ENCODE peak calls at places on chromosomes 7 and 10, in five cellular contexts. One of them, this sample, is unnamed.
A peak's percentile ranks its signal among the peaks of the same experiment; 100 is the strongest.

GRCh38 chr10:80191589-80192270 is 13.6 kb downstream of the ANXA11 start:
- DNase-seq in T1000: no peak
- DNase-seq in stimulated activated CD4-positive, alpha-beta T cell treated with anti-CD3 and anti-CD28 coated beads, Interleukin-2, amount 100 ng/mL, for 48 hours: no peak
- DNase-seq in stimulated activated CD8-positive, alpha-beta memory T cell treated with anti-CD3 and anti-CD28 coated beads, Interleukin-7, amount 100 ng/mL, for 1 hour: no peak
- DNase-seq in body of pancreas: peak; percentile 89
- DNase-seq in this sample: no peak

GRCh38 chr7:144057954-144058353 is 9.2 kb downstream of the OR2A5 start:
- DNase-seq in T1000: peak; percentile 1
- DNase-seq in stimulated activated CD4-positive, alpha-beta T cell treated with anti-CD3 and anti-CD28 coated beads, Interleukin-2, amount 100 ng/mL, for 48 hours: no peak
- DNase-seq in stimulated activated CD8-positive, alpha-beta memory T cell treated with anti-CD3 and anti-CD28 coated beads, Interleukin-7, amount 100 ng/mL, for 1 hour: no peak
- DNase-seq in body of pancreas: no peak
- DNase-seq in this sample: no peak

GRCh38 chr10:124481717-124482116 is 20.1 kb downstream of the LHPP start:
- DNase-seq in T1000: no peak
- DNase-seq in stimulated activated CD4-positive, alpha-beta T cell treated with anti-CD3 and anti-CD28 coated beads, Interleukin-2, amount 100 ng/mL, for 48 hours: no peak
- DNase-seq in stimulated activated CD8-positive, alpha-beta memory T cell treated with anti-CD3 and anti-CD28 coated beads, Interleukin-7, amount 100 ng/mL, for 1 hour: no peak
- DNase-seq in body of pancreas: no peak
- DNase-seq in this sample: no peak

GRCh38 chr7:45173596-45174327 is 16.2 kb downstream of the RAMP3 start:
- DNase-seq in T1000: no peak
- DNase-seq in stimulated activated CD4-positive, alpha-beta T cell treated with anti-CD3 and anti-CD28 coated beads, Interleukin-2, amount 100 ng/mL, for 48 hours: no peak
- DNase-seq in stimulated activated CD8-positive, alpha-beta memory T cell treated with anti-CD3 and anti-CD28 coated beads, Interleukin-7, amount 100 ng/mL, for 1 hour: no peak
- DNase-seq in body of pancreas: no peak
- DNase-seq in this sample: no peak

GRCh38 chr7:129655801-129656200 is 44.3 kb downstream of the NRF1 start:
- DNase-seq in T1000: no peak
- DNase-seq in stimulated activated CD4-positive, alpha-beta T cell treated with anti-CD3 and anti-CD28 coated beads, Interleukin-2, amount 100 ng/mL, for 48 hours: no peak
- DNase-seq in stimulated activated CD8-positive, alpha-beta memory T cell treated with anti-CD3 and anti-CD28 coated beads, Interleukin-7, amount 100 ng/mL, for 1 hour: no peak
- DNase-seq in body of pancreas: no peak
- DNase-seq in this sample: no peak

GRCh38 chr7:144713850-144714249 is 122.0 kb downstream of the TPK1 start:
- DNase-seq in T1000: no peak
- DNase-seq in stimulated activated CD4-positive, alpha-beta T cell treated with anti-CD3 and anti-CD28 coated beads, Interleukin-2, amount 100 ng/mL, for 48 hours: no peak
- DNase-seq in stimulated activated CD8-positive, alpha-beta memory T cell treated with anti-CD3 and anti-CD28 coated beads, Interleukin-7, amount 100 ng/mL, for 1 hour: no peak
- DNase-seq in body of pancreas: no peak
- DNase-seq in this sample: no peak

GRCh38 chr10:122181055-122181732 is 89.9 kb upstream of the BTBD16 start:
- DNase-seq in T1000: no peak
- DNase-seq in stimulated activated CD4-positive, alpha-beta T cell treated with anti-CD3 and anti-CD28 coated beads, Interleukin-2, amount 100 ng/mL, for 48 hours: no peak
- DNase-seq in stimulated activated CD8-positive, alpha-beta memory T cell treated with anti-CD3 and anti-CD28 coated beads, Interleukin-7, amount 100 ng/mL, for 1 hour: no peak
- DNase-seq in body of pancreas: no peak
- DNase-seq in this sample: no peak

GRCh38 chr7:102008535-102009262 is 191.3 kb downstream of the CUX1 start:
- DNase-seq in T1000: no peak
- DNase-seq in stimulated activated CD4-positive, alpha-beta T cell treated with anti-CD3 and anti-CD28 coated beads, Interleukin-2, amount 100 ng/mL, for 48 hours: no peak
- DNase-seq in stimulated activated CD8-positive, alpha-beta memory T cell treated with anti-CD3 and anti-CD28 coated beads, Interleukin-7, amount 100 ng/mL, for 1 hour: no peak
- DNase-seq in body of pancreas: no peak
- DNase-seq in this sample: no peak

GRCh38 chr10:131921191-131921590 is 20.4 kb downstream of the PPP2R2D start:
- DNase-seq in T1000: no peak
- DNase-seq in stimulated activated CD4-positive, alpha-beta T cell treated with anti-CD3 and anti-CD28 coated beads, Interleukin-2, amount 100 ng/mL, for 48 hours: no peak
- DNase-seq in stimulated activated CD8-positive, alpha-beta memory T cell treated with anti-CD3 and anti-CD28 coated beads, Interleukin-7, amount 100 ng/mL, for 1 hour: no peak
- DNase-seq in body of pancreas: no peak
- DNase-seq in this sample: no peak

GRCh38 chr10:48551796-48552591 is 52.9 kb downstream of the ARHGAP22 start:
- DNase-seq in T1000: no peak
- DNase-seq in stimulated activated CD4-positive, alpha-beta T cell treated with anti-CD3 and anti-CD28 coated beads, Interleukin-2, amount 100 ng/mL, for 48 hours: peak; percentile 6
- DNase-seq in stimulated activated CD8-positive, alpha-beta memory T cell treated with anti-CD3 and anti-CD28 coated beads, Interleukin-7, amount 100 ng/mL, for 1 hour: no peak
- DNase-seq in body of pancreas: no peak
- DNase-seq in this sample: peak; percentile 35

GRCh38 chr10:49113741-49114141 is 1.6 kb downstream of the VSTM4 start:
- DNase-seq in T1000: no peak
- DNase-seq in stimulated activated CD4-positive, alpha-beta T cell treated with anti-CD3 and anti-CD28 coated beads, Interleukin-2, amount 100 ng/mL, for 48 hours: no peak
- DNase-seq in stimulated activated CD8-positive, alpha-beta memory T cell treated with anti-CD3 and anti-CD28 coated beads, Interleukin-7, amount 100 ng/mL, for 1 hour: no peak
- DNase-seq in body of pancreas: no peak
- DNase-seq in this sample: no peak

GRCh38 chr7:25031432-25031831 is 51.5 kb upstream of the OSBPL3 start:
- DNase-seq in T1000: no peak
- DNase-seq in stimulated activated CD4-positive, alpha-beta T cell treated with anti-CD3 and anti-CD28 coated beads, Interleukin-2, amount 100 ng/mL, for 48 hours: no peak
- DNase-seq in stimulated activated CD8-positive, alpha-beta memory T cell treated with anti-CD3 and anti-CD28 coated beads, Interleukin-7, amount 100 ng/mL, for 1 hour: no peak
- DNase-seq in body of pancreas: no peak
- DNase-seq in this sample: no peak

GRCh38 chr10:131617113-131617877 is 283.5 kb upstream of the PPP2R2D start:
- DNase-seq in T1000: no peak
- DNase-seq in stimulated activated CD4-positive, alpha-beta T cell treated with anti-CD3 and anti-CD28 coated beads, Interleukin-2, amount 100 ng/mL, for 48 hours: no peak
- DNase-seq in stimulated activated CD8-positive, alpha-beta memory T cell treated with anti-CD3 and anti-CD28 coated beads, Interleukin-7, amount 100 ng/mL, for 1 hour: no peak
- DNase-seq in body of pancreas: no peak
- DNase-seq in this sample: peak; percentile 42

GRCh38 chr10:71575934-71576801 is 143.4 kb downstream of the C10orf105 start:
- DNase-seq in T1000: no peak
- DNase-seq in stimulated activated CD4-positive, alpha-beta T cell treated with anti-CD3 and anti-CD28 coated beads, Interleukin-2, amount 100 ng/mL, for 48 hours: no peak
- DNase-seq in stimulated activated CD8-positive, alpha-beta memory T cell treated with anti-CD3 and anti-CD28 coated beads, Interleukin-7, amount 100 ng/mL, for 1 hour: no peak
- DNase-seq in body of pancreas: no peak
- DNase-seq in this sample: no peak

GRCh38 chr7:32155712-32156111 is 85.5 kb upstream of the PDE1C start:
- DNase-seq in T1000: no peak
- DNase-seq in stimulated activated CD4-positive, alpha-beta T cell treated with anti-CD3 and anti-CD28 coated beads, Interleukin-2, amount 100 ng/mL, for 48 hours: no peak
- DNase-seq in stimulated activated CD8-positive, alpha-beta memory T cell treated with anti-CD3 and anti-CD28 coated beads, Interleukin-7, amount 100 ng/mL, for 1 hour: no peak
- DNase-seq in body of pancreas: no peak
- DNase-seq in this sample: no peak

GRCh38 chr10:27745719-27746363 is at the start of gene MKX:
- DNase-seq in T1000: no peak
- DNase-seq in stimulated activated CD4-positive, alpha-beta T cell treated with anti-CD3 and anti-CD28 coated beads, Interleukin-2, amount 100 ng/mL, for 48 hours: peak; percentile 17
- DNase-seq in stimulated activated CD8-positive, alpha-beta memory T cell treated with anti-CD3 and anti-CD28 coated beads, Interleukin-7, amount 100 ng/mL, for 1 hour: no peak
- DNase-seq in body of pancreas: peak; percentile 47
- DNase-seq in this sample: peak; percentile 70

GRCh38 chr10:106537866-106538265 is 626.6 kb downstream of the SORCS1 start:
- DNase-seq in T1000: no peak
- DNase-seq in stimulated activated CD4-positive, alpha-beta T cell treated with anti-CD3 and anti-CD28 coated beads, Interleukin-2, amount 100 ng/mL, for 48 hours: no peak
- DNase-seq in stimulated activated CD8-positive, alpha-beta memory T cell treated with anti-CD3 and anti-CD28 coated beads, Interleukin-7, amount 100 ng/mL, for 1 hour: no peak
- DNase-seq in body of pancreas: no peak
- DNase-seq in this sample: no peak

This sample was measured in neural crest cell.